ENCODE peak calls at places on chromosomes 1 and 21, in nine cellular contexts. Z, R, F, J, W, A, S, N and G are unnamed samples.

GRCh38 chr1:63818567-63819340 is 44.9 kb downstream of the ROR1 start:
- DNase-seq in Z (no peak), R (no peak), F (no peak), J (no peak), W (no peak), A (no peak), S (no peak), N (no peak), G (no peak)

GRCh38 chr1:170518965-170519364 is 13.0 kb upstream of the GORAB start:
- DNase-seq in Z (no peak), R (no peak), F (no peak), J (no peak), W (no peak), A (no peak), S (no peak), N (no peak), G (no peak)

GRCh38 chr21:27346041-27346448 is 379.2 kb upstream of the ADAMTS5 start:
- DNase-seq in Z (no peak), R (peak), F (no peak), J (no peak), W (no peak), A (no peak), S (no peak), N (no peak), G (no peak)

GRCh38 chr1:99599678-99600175 is 46.2 kb upstream of the PALMD start:
- DNase-seq in Z (no peak), R (no peak), F (no peak), J (peak), W (peak), A (no peak), S (no peak), N (peak), G (no peak)

GRCh38 chr1:6237093-6237492 is 1.3 kb upstream of the ICMT start:
- DNase-seq in Z (no peak), R (no peak), F (no peak), J (no peak), W (no peak), A (no peak), S (no peak), N (no peak), G (no peak)

GRCh38 chr1:53869454-53870117 is 20.0 kb downstream of the YIPF1 start:
- DNase-seq in Z (no peak), R (no peak), F (no peak), J (no peak), W (no peak), A (no peak), S (no peak), N (no peak), G (no peak)

GRCh38 chr1:202991112-202991511 is 16.1 kb upstream of the TMEM183A start:
- DNase-seq in Z (no peak), R (no peak), F (no peak), J (no peak), W (no peak), A (no peak), S (no peak), N (no peak), G (no peak)

GRCh38 chr1:200028586-200029034 is 1.1 kb downstream of the NR5A2 start:
- DNase-seq in Z (peak), R (no peak), F (no peak), J (no peak), W (no peak), A (no peak), S (no peak), N (no peak), G (no peak)

GRCh38 chr1:21117159-21117953 is 59.3 kb downstream of the EIF4G3 start:
- DNase-seq in Z (no peak), R (no peak), F (no peak), J (peak), W (no peak), A (no peak), S (no peak), N (no peak), G (no peak)

GRCh38 chr1:187032982-187033705 is 204.4 kb downstream of the PLA2G4A start:
- DNase-seq in Z (no peak), R (no peak), F (no peak), J (no peak), W (no peak), A (no peak), S (no peak), N (no peak), G (no peak)

GRCh38 chr1:224498574-224499170 is 64.1 kb upstream of the WDR26 start:
- DNase-seq in Z (peak), R (no peak), F (peak), J (no peak), W (no peak), A (no peak), S (no peak), N (peak), G (peak)

GRCh38 chr1:165539908-165540307 is 3.9 kb upstream of the LRRC52 start:
- DNase-seq in Z (no peak), R (no peak), F (no peak), J (no peak), W (no peak), A (no peak), S (no peak), N (peak), G (no peak)

GRCh38 chr1:80363689-80364475 is 1357.4 kb upstream of the ADGRL4 start:
- DNase-seq in Z (no peak), R (no peak), F (no peak), J (no peak), W (no peak), A (no peak), S (no peak), N (no peak), G (no peak)

GRCh38 chr1:165253818-165254254 is 102.7 kb downstream of the LMX1A start:
- DNase-seq in Z (no peak), R (no peak), F (no peak), J (peak), W (no peak), A (no peak), S (no peak), N (no peak), G (no peak)

GRCh38 chr1:239814306-239814881 is 277.3 kb upstream of the FMN2 start:
- DNase-seq in Z (no peak), R (peak), F (no peak), J (peak), W (no peak), A (peak), S (no peak), N (no peak), G (no peak)

GRCh38 chr21:23374155-23374554 is 2233.1 kb downstream of the MRPL39 start:
- DNase-seq in Z (no peak), R (no peak), F (no peak), J (no peak), W (no peak), A (no peak), S (no peak), N (no peak), G (no peak)

GRCh38 chr1:2300851-2301606 is 72.9 kb downstream of the SKI start:
- DNase-seq in Z (peak), R (no peak), F (no peak), J (no peak), W (peak), A (peak), S (peak), N (peak), G (no peak)

GRCh38 chr1:113269577-113269976 is 120.7 kb upstream of the MAGI3 start:
- DNase-seq in Z (no peak), R (no peak), F (no peak), J (no peak), W (no peak), A (no peak), S (no peak), N (no peak), G (no peak)

GRCh38 chr1:16719571-16720402 is 20.5 kb upstream of the RNU1-4 start:
- DNase-seq in Z (peak), R (no peak), F (peak), J (no peak), W (peak), A (no peak), S (no peak), N (no peak), G (peak)

GRCh38 chr1:214289574-214290272 is 8.8 kb downstream of the SMYD2 start:
- DNase-seq in Z (no peak), R (no peak), F (no peak), J (no peak), W (no peak), A (no peak), S (no peak), N (no peak), G (no peak)

GRCh38 chr1:61448934-61449368 is 276.0 kb downstream of the TM2D1 start:
- DNase-seq in Z (peak), R (no peak), F (no peak), J (no peak), W (peak), A (no peak), S (no peak), N (peak), G (no peak)

GRCh38 chr1:84724128-84724860 is 34.0 kb upstream of the SSX2IP start:
- DNase-seq in Z (peak), R (no peak), F (peak), J (peak), W (no peak), A (no peak), S (peak), N (no peak), G (no peak)

GRCh38 chr1:39836595-39837110 is 46.7 kb downstream of the TRIT1 start:
- DNase-seq in Z (no peak), R (no peak), F (no peak), J (no peak), W (no peak), A (no peak), S (no peak), N (no peak), G (no peak)

GRCh38 chr21:43313939-43314405 is 113.0 kb downstream of the SIK1 start:
- DNase-seq in Z (no peak), R (no peak), F (no peak), J (no peak), W (peak), A (no peak), S (no peak), N (no peak), G (no peak)

GRCh38 chr1:24058671-24059455 is 53.1 kb downstream of the MYOM3 start:
- DNase-seq in Z (no peak), R (no peak), F (no peak), J (no peak), W (no peak), A (no peak), S (no peak), N (no peak), G (no peak)

GRCh38 chr1:116465845-116466685 is 93.0 kb downstream of the ATP1A1 start:
- DNase-seq in Z (no peak), R (no peak), F (no peak), J (peak), W (no peak), A (no peak), S (no peak), N (no peak), G (no peak)

GRCh38 chr1:154801612-154802011 is 68.5 kb downstream of the KCNN3 start:
- DNase-seq in Z (no peak), R (no peak), F (no peak), J (no peak), W (no peak), A (no peak), S (no peak), N (no peak), G (no peak)

DNA sequence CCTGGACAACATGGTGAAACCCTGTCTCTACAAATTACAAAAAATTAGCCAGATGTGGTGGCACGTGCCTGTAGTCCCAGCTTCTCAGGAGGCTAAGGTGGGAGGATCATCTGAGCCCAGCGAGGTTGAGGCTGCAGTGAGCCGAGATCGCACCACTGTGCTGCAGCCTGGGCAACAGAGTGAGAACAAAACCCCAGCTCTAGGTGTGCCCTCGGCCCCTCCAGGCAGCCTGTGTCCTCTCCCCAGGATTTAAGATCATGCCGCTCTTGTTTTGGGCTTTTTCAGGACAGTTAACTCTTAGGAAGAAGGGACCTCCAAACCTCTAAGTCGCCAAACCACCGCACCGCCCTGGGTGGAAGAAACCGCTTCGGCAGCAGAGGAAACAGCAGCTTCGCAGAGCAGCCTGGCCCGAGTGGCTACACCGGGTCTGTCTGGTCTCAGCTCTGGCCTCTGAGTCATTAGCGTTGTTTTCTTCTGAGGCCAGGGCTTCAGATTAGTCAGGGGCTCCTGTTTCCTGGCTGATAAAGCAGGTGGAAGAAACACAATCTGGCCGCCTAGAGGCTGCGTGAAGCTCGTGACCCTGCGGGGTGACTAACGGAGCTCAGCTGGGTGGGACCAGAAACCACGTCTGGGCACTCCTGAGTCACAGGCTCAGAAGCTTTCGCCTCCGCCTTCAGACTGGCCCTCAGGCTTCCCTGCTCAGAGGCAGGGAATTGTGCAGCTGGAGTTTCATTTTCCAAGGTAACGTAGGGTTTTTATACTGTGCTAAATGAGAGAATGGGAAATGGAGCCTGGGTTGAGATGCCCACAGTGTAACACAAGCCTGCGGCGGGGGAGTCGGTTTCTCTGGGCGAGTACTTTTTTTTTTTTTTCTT is 44.7 kb downstream of the CHAF1B start:
- DNase-seq in Z (peak), R (peak), F (peak), J (peak), W (peak), A (no peak), S (peak), N (peak), G (no peak)
- TF ChIP-seq CTCF in Z (no peak), R (peak), F (peak), J (no peak), W (no peak), A (no peak), S (no peak), N (no peak), G (no peak)

GRCh38 chr1:156839426-156840109 is 19.3 kb downstream of the INSRR start:
- DNase-seq in Z (no peak), R (no peak), F (no peak), J (no peak), W (peak), A (no peak), S (no peak), N (no peak), G (no peak)

GRCh38 chr1:156836041-156836654 is 19.5 kb upstream of the SH2D2A start:
- DNase-seq in Z (no peak), R (no peak), F (no peak), J (no peak), W (peak), A (no peak), S (no peak), N (no peak), G (no peak)

GRCh38 chr1:156838972-156839371 is 19.9 kb downstream of the INSRR start:
- DNase-seq in Z (peak), R (no peak), F (peak), J (no peak), W (peak), A (peak), S (no peak), N (no peak), G (peak)

GRCh38 chr1:156834322-156834721 is 17.7 kb upstream of the SH2D2A start:
- DNase-seq in Z (no peak), R (no peak), F (no peak), J (no peak), W (peak), A (no peak), S (no peak), N (no peak), G (no peak)

DNA sequence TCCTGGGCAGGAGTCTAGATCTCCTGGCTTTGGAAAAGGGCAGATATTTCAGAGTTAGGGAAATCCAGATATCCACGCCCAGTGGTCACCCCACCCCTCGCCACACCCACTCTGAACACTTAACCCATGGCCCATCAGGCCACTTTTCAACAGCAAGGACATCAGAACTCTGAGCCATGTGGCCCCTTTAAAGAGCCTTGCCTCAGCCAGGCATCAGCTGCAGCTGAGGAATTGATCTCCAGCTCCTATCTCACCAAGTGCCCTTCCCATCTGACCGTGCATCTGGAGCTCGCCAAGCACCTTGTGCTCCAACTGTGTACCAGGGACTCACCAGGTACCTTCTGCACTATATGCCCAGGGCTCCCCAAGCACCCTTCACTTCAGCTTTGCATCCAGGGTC is 20.2 kb upstream of the SH2D2A start:
- DNase-seq in Z (no peak), R (no peak), F (no peak), J (no peak), W (peak), A (no peak), S (no peak), N (no peak), G (no peak)
- TF ChIP-seq CTCF in Z (no peak), R (no peak), F (no peak), J (no peak), W (no peak), A (no peak), S (no peak), N (no peak), G (no peak)

GRCh38 chr21:32916088-32916487 is 109.6 kb upstream of the OLIG2 start:
- DNase-seq in Z (no peak), R (no peak), F (no peak), J (no peak), W (no peak), A (no peak), S (no peak), N (no peak), G (no peak)

GRCh38 chr21:32915099-32915498 is 110.6 kb upstream of the OLIG2 start:
- DNase-seq in Z (no peak), R (no peak), F (no peak), J (no peak), W (no peak), A (no peak), S (no peak), N (no peak), G (no peak)

GRCh38 chr21:32917392-32918135 is 108.2 kb upstream of the OLIG2 start:
- DNase-seq in Z (no peak), R (no peak), F (no peak), J (no peak), W (peak), A (no peak), S (no peak), N (no peak), G (no peak)

GRCh38 chr21:32918467-32919140 is 107.1 kb upstream of the OLIG2 start:
- DNase-seq in Z (no peak), R (no peak), F (no peak), J (no peak), W (no peak), A (no peak), S (no peak), N (no peak), G (no peak)

DNA sequence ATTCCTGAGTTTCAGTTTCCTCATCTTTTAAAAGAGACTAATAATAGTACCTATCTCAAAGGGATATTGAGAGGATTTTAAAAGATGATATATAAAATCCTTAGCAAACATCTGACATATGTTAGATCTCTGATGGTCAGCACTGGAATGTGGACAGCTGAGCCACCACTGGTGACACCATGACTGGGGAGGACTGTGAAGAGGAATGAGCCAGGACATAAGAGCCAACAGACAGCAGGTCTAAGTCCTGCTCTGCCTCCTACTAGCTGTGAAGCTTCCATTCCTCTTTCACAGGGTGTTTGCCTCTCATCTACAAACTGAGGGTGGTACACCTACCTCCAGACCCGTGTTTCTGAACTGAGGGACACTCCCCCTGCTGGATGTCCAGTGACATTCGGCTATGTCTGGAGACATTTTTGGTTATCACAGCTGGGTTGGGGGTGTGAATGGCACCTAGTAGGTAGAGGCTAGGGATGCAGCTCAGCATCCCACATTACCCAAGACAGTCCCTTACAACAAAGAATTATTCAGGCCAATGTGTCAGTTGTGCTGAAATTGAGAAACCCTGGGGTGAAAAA is 109.1 kb upstream of the OLIG2 start:
- DNase-seq in Z (no peak), R (no peak), F (no peak), J (peak), W (no peak), A (peak), S (no peak), N (no peak), G (no peak)
- TF ChIP-seq CTCF in Z (no peak), R (peak), F (peak), J (peak), W (no peak), A (peak), S (no peak), N (no peak), G (peak)

GRCh38 chr1:217311766-217312165 is 319.1 kb downstream of the GPATCH2 start:
- DNase-seq in Z (peak), R (no peak), F (peak), J (no peak), W (no peak), A (no peak), S (no peak), N (no peak), G (no peak)
- TF ChIP-seq CTCF in Z (peak), R (no peak), F (no peak), J (peak), W (no peak), A (peak), S (no peak), N (no peak), G (no peak)

GRCh38 chr1:87295720-87296119 is 33.0 kb upstream of the LMO4 start:
- DNase-seq in Z (no peak), R (no peak), F (no peak), J (no peak), W (no peak), A (no peak), S (no peak), N (no peak), G (no peak)

GRCh38 chr1:87294633-87295032 is 34.0 kb upstream of the LMO4 start:
- DNase-seq in Z (no peak), R (no peak), F (no peak), J (no peak), W (no peak), A (no peak), S (no peak), N (no peak), G (no peak)

GRCh38 chr1:87296220-87296619 is 32.5 kb upstream of the LMO4 start:
- DNase-seq in Z (no peak), R (no peak), F (no peak), J (no peak), W (no peak), A (no peak), S (no peak), N (no peak), G (no peak)

GRCh38 chr1:87291107-87291506 is 37.6 kb upstream of the LMO4 start:
- DNase-seq in Z (no peak), R (peak), F (no peak), J (no peak), W (no peak), A (no peak), S (no peak), N (no peak), G (no peak)

GRCh38 chr1:87292684-87293493 is 35.8 kb upstream of the LMO4 start:
- DNase-seq in Z (peak), R (no peak), F (peak), J (peak), W (no peak), A (peak), S (no peak), N (peak), G (peak)
- TF ChIP-seq CTCF in Z (peak), R (peak), F (peak), J (peak), W (peak), A (peak), S (peak), N (peak), G (peak)

GRCh38 chr1:69835924-69836323 is 268.2 kb downstream of the LRRC7 start:
- DNase-seq in Z (no peak), R (no peak), F (no peak), J (no peak), W (no peak), A (no peak), S (no peak), N (no peak), G (no peak)
- TF ChIP-seq CTCF in Z (no peak), R (no peak), F (no peak), J (no peak), W (no peak), A (no peak), S (no peak), N (no peak), G (no peak)

GRCh38 chr1:101873672-101874071 is 123.1 kb downstream of the OLFM3 start:
- DNase-seq in Z (no peak), R (no peak), F (no peak), J (no peak), W (no peak), A (no peak), S (no peak), N (no peak), G (no peak)
- TF ChIP-seq CTCF in Z (no peak), R (no peak), F (no peak), J (no peak), W (no peak), A (no peak), S (no peak), N (no peak), G (no peak)